ENCODE peak calls at places on chromosome 1, in nine cellular contexts. G is kidney, D is Peyer's patch, Q is HCT116, O is GM23248, X is cardiac muscle cell, B is left ventricle myocardium inferior, H is psoas muscle, P is pancreas. Z is an unnamed sample.

GRCh38 chr1:93813076-93813475 is 65.9 kb downstream of the DNTTIP2 start:
- DNase-seq in X (no peak), O (peak; percentile 80), H (no peak), D (no peak), P (no peak), Q (no peak), G (no peak), B (no peak), Z (no peak)

GRCh38 chr1:201262963-201263608 is 20.2 kb upstream of the PKP1 start:
- DNase-seq in Q (no peak), H (no peak), X (no peak), O (no peak), G (peak; percentile 41), D (peak; percentile 31), P (no peak), B (no peak), Z (no peak)

GRCh38 chr1:17304827-17305177 is 3.2 kb upstream of the PADI4 start:
- DNase-seq in H (no peak), G (no peak), Q (no peak), O (no peak), P (no peak), X (no peak), D (no peak), B (no peak), Z (no peak)

GRCh38 chr1:223716302-223716862 is 4.0 kb downstream of the CAPN2 start:
- DNase-seq in G (no peak), P (no peak), B (no peak), H (no peak), D (no peak), O (peak; percentile 60), X (no peak), Q (no peak), Z (no peak)

GRCh38 chr1:43348809-43349593 is 9.8 kb upstream of the CDC20 start:
- DNase-seq in P (peak; percentile 97), Q (peak; percentile 85), B (peak; percentile 85), D (peak; percentile 96), H (peak; percentile 82), G (peak; percentile 95), O (peak; percentile 54), X (peak; percentile 95), Z (peak; percentile 97)

GRCh38 chr1:99766378-99766800 is at the start of gene FRRS1:
- DNase-seq in X (peak; percentile 91), B (peak; percentile 57), H (peak; percentile 59), D (peak; percentile 60), Q (peak; percentile 85), P (no peak), O (peak; percentile 76), G (peak; percentile 89), Z (peak; percentile 61)

GRCh38 chr1:101483982-101484381 is 247.2 kb downstream of the S1PR1 start:
- DNase-seq in P (no peak), Q (no peak), G (no peak), B (no peak), O (no peak), D (no peak), X (no peak), H (no peak), Z (no peak)

GRCh38 chr1:219885680-219886079 is 42.7 kb downstream of the SLC30A10 start:
- DNase-seq in X (no peak), D (no peak), Q (no peak), P (no peak), G (no peak), H (no peak), B (no peak), O (no peak), Z (no peak)

GRCh38 chr1:235295902-235296350 is 32.1 kb downstream of the ARID4B start:
- DNase-seq in B (no peak), P (no peak), X (no peak), Q (peak; percentile 15), O (no peak), D (no peak), G (no peak), H (no peak), Z (no peak)

GRCh38 chr1:205976708-205977107 is 26.5 kb downstream of the RAB7B start:
- DNase-seq in O (peak; percentile 70), G (no peak), B (peak; percentile 77), P (no peak), Q (no peak), X (peak; percentile 77), D (no peak), H (peak; percentile 79), Z (no peak)

GRCh38 chr1:111142358-111142975 is 2.4 kb downstream of the CEPT1 start:
- DNase-seq in G (no peak), P (no peak), H (no peak), D (no peak), O (no peak), B (no peak), Q (no peak), X (no peak), Z (no peak)

GRCh38 chr1:111140680-111140967 is 601 bp downstream of the CEPT1 start:
- DNase-seq in Q (no peak), P (no peak), X (peak; percentile 67), G (no peak), H (no peak), O (peak; percentile 90), B (no peak), D (no peak), Z (peak; percentile 65)

GRCh38 chr1:111139956-111140679 is at the start of the genes CEPT1 and DRAM2:
- DNase-seq in Q (peak; percentile 90), H (peak; percentile 96), B (peak; percentile 94), X (peak; percentile 98), D (peak; percentile 91), G (peak; percentile 95), O (peak; percentile 98), P (peak; percentile 93), Z (peak; percentile 92)

GRCh38 chr1:111141803-111142202 is 1.8 kb downstream of the CEPT1 start:
- DNase-seq in P (no peak), B (no peak), X (no peak), H (no peak), D (no peak), G (no peak), Q (no peak), O (no peak), Z (no peak)

DNA sequence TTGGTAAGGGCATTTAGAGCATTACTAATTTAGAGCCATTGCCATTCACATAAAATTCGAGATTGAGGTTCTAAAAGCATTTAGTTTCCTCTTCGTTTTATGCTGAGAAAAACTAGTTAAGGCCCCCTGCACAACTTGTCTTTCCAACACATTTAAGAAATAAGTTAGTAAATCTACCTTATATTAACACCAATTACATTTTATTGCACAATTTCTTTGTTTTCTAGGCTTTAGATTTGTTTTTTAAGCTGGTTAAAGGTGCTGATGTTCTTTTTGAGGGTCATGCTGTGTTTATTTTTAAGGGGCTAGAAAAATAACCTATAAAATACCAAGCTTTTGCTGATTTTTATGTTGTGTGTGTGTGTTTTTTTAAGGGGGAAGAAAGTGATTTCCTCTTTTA is 1.2 kb downstream of the CEPT1 start:
- DNase-seq in Q (no peak), X (no peak), H (no peak), O (no peak), P (no peak), D (no peak), G (no peak), B (no peak), Z (no peak)
- H3K4me3 ChIP-seq in Q (peak overlapping the region; percentile 93), X (peak overlapping the region; percentile 64), H (peak overlapping the region; percentile 96), O (peak overlapping the region; percentile 90), P (peak overlapping the region; percentile 93), D (peak overlapping the region; percentile 84), G (peak overlapping the region; percentile 96), B (peak overlapping the region; percentile 96), Z (no peak overlapping the region)

DNA sequence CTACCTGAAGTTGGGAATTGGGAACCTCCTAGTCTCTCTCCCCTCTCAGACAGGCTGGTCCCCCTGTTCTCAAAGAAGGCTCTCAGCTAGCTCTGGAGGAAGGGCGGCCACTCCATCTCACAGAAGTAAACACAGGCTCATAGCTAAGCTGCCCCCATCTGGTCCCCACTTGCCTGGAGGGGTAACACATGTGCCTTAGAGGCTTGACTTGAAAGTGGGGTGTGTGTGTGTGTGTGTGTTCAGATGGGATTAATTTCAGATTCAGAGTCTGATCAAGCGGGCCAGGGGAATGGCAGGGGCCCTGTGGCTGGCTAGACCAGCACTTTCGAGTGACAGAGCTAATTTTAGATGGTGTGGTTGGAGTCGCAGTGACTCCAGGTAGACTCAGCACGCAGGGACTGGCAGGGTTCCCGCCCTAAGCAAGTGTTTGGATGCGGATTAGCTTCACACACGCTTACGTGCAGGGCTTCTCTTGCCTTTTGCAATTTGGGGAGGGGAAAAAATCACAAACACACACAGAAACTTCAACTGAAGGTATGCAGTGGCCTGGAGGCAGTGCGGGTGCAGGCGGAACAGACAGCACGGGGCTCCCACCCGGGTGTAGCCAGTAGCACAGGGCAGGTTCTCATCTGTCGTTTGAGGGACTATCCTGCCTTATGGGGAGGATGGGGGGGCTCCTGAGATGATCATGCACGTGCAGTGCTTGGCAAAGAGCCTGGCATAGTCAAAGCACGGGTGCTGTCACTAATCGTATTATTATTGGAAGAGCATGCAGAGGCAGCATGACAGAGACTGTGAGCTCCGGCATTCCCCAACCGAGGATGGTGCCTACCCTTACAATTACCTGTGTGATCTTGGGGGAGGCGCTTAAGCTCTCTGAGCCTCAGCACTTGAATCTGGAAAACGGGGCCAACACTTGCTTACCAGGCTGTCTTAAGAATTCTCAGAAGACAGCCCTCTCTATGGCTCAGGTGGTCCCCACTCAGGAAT is 1.3 kb downstream of the EDN2 start:
- DNase-seq in O (no peak), D (peak; percentile 55), P (peak; percentile 35), X (peak; percentile 46), Q (no peak), B (peak; percentile 62), G (peak; percentile 49), H (peak; percentile 71), Z (no peak)
- H3K4me1 ChIP-seq in O (peaks cover 21% of the 10 kb centered on the region), D (no peaks in the 10 kb centered on the region), P (peaks cover 36% of the 10 kb centered on the region), X (peaks cover 47% of the 10 kb centered on the region), Q (peaks cover 50% of the 10 kb centered on the region), B (peaks cover 78% of the 10 kb centered on the region), G (peaks cover 23% of the 10 kb centered on the region), H (peaks cover 58% of the 10 kb centered on the region), Z (peaks cover 31% of the 10 kb centered on the region)

DNA sequence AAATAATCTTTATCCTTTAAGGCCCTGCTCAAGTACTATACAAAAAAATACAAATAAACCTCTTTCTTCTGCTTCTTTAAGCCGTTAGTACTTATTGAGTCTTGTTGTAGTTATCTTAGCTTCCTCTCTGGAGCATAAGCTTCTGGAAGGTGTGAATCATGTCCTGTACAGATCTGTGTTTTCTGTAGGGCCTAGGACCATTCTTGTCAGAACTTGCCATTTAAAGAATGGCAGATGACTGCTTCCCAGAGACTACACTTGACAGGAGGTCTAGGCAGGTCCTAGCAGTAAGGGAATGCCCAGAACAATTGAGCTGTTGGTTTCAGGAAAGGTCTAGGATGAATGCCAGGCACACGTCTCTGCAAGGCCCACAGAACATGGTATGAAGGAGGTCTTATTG is 12.9 kb downstream of the NEK7 start:
- DNase-seq in G (no peak), H (no peak), Q (no peak), O (no peak), B (no peak), X (no peak), P (no peak), D (no peak), Z (no peak)
- H3K4me3 ChIP-seq in G (no peak overlapping the region), H (no peak overlapping the region), Q (no peak overlapping the region), O (peak overlapping the region; percentile 2), B (no peak overlapping the region), X (no peak overlapping the region), P (no peak overlapping the region), D (no peak overlapping the region), Z (no peak overlapping the region)

DNA sequence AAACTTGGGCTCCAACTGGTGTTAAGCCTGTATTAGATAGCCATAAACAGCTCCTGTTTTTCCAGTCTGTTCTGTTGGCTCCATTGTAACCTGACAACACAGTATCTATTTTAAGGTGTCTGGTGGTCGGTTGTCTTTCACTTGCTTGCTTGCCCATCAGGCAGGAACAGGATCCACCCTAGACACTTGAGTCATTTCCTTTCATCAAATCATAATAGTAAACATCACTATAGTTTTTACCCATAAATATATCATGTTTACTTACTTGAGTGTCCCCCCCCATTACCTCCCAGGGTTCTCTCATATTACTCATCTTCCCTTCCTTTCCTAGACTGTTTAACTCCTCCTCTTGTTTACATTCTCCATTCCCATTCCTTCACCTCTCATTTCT is 2.9 kb downstream of the DDI2 start:
- DNase-seq in D (no peak), X (no peak), B (no peak), Q (no peak), H (no peak), G (no peak), O (peak; percentile 68), P (no peak), Z (no peak)
- H3K4me1 ChIP-seq in D (peaks cover 8% of the 10 kb centered on the region), X (peaks cover 33% of the 10 kb centered on the region), B (peaks cover 85% of the 10 kb centered on the region), Q (peaks cover 33% of the 10 kb centered on the region), H (peaks cover 62% of the 10 kb centered on the region), G (peaks cover 28% of the 10 kb centered on the region), O (peaks cover 45% of the 10 kb centered on the region), P (peaks cover 15% of the 10 kb centered on the region), Z (peaks cover 36% of the 10 kb centered on the region)